ENCODE peak calls at places on chromosomes 7 and 10, in seven cellular contexts. N is transverse colon, J is uterus, M is astrocyte of the spinal cord, Y is AG09309, G is HCT116, K is RWPE1. F is an unnamed sample.

GRCh38 chr10:112071596-112072133 is 111.9 kb downstream of the GPAM start:
- DNase-seq in M (no peak), J (no peak), G (no peak), Y (no peak), K (peak), N (no peak), F (no peak)

GRCh38 chr10:103652599-103653281 is 159.2 kb downstream of the NEURL1 start:
- DNase-seq in K (no peak), Y (no peak), N (peak), G (no peak), J (no peak), M (no peak), F (no peak)

GRCh38 chr10:125159486-125159931 is 854 bp downstream of the CTBP2 start:
- DNase-seq in J (peak), K (no peak), M (no peak), N (no peak), Y (no peak), G (no peak), F (peak)

GRCh38 chr7:41161188-41161587 is 541.7 kb downstream of the INHBA start:
- DNase-seq in M (no peak), Y (no peak), K (no peak), G (no peak), N (no peak), J (no peak), F (no peak)

GRCh38 chr7:5479133-5479745 is 55.6 kb upstream of the TNRC18 start:
- DNase-seq in M (peak), Y (no peak), K (no peak), N (no peak), J (no peak), G (no peak), F (no peak)

GRCh38 chr7:140214075-140214684 is 37.4 kb upstream of the KDM7A start:
- DNase-seq in K (no peak), N (peak), J (peak), M (peak), G (no peak), Y (no peak), F (no peak)

GRCh38 chr7:97971990-97972943 is 17.7 kb downstream of the OCM2 start:
- DNase-seq in J (peak), G (peak), K (peak), Y (peak), M (peak), N (peak), F (peak)

GRCh38 chr10:33116293-33116697 is 158.3 kb upstream of the ITGB1 start:
- DNase-seq in G (peak), K (no peak), Y (no peak), J (no peak), M (peak), N (no peak), F (peak)

GRCh38 chr10:123147635-123148413 is at the start of gene HMX2:
- DNase-seq in K (no peak), Y (no peak), G (no peak), J (no peak), N (no peak), M (no peak), F (no peak)
- TF ChIP-seq CTCF in K (no peak), Y (no peak), G (no peak), J (no peak), N (no peak), M (no peak), F (no peak)

GRCh38 chr7:22586806-22587180 is 86.8 kb upstream of the STEAP1B start:
- DNase-seq in K (no peak), N (no peak), M (no peak), J (no peak), Y (no peak), G (no peak), F (no peak)
- TF ChIP-seq CTCF in K (no peak), N (no peak), M (peak), J (peak), Y (peak), G (peak), F (no peak)

DNA sequence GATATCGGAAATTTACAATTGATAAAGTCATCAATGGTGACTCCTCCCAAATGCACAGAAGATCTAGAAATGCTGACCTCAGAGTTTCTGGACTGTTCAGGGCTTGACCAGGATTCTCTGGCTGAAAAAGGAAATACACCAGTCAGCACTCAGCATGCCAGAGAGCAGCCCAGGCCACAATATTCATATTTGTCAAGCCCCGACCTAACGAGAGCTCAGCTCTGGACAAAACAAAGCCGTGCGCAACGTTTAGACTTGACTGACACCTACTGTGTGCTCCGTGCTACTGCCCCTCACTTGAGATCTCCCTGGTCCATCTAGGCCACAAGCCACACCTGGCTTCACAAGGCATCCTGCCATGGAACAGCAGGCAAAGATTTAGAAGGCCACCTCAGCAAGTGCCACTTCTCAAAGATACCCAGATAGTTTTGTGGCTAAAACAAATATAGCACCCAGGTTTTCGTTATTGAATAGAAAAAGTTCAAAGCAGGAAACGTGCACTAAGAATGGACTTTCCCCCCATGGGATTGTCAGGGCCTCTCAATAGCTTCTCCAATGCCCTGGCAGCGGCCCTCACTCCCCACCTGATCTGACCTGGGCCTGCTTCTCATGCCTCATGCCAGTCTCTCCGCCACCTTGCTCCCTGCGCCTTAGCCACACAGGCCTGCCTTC is 218.3 kb downstream of the FAM107B start:
- DNase-seq in M (no peak), Y (no peak), K (no peak), N (peak), G (no peak), J (no peak), F (no peak)
- TF ChIP-seq CTCF in M (peak), Y (no peak), K (no peak), N (no peak), G (peak), J (no peak), F (no peak)

GRCh38 chr7:30683839-30684238 is 1.6 kb upstream of the CRHR2 start:
- DNase-seq in G (no peak), K (no peak), Y (no peak), J (no peak), N (no peak), M (no peak), F (no peak)

GRCh38 chr7:30690011-30690410 is 7.8 kb upstream of the CRHR2 start:
- DNase-seq in Y (no peak), G (no peak), M (no peak), K (no peak), N (no peak), J (no peak), F (no peak)

GRCh38 chr7:30688718-30689221 is 6.5 kb upstream of the CRHR2 start:
- DNase-seq in M (no peak), K (no peak), J (no peak), N (peak), Y (no peak), G (no peak), F (no peak)

GRCh38 chr7:30684351-30684750 is 2.1 kb upstream of the CRHR2 start:
- DNase-seq in G (no peak), Y (no peak), J (no peak), N (no peak), M (no peak), K (no peak), F (no peak)

DNA sequence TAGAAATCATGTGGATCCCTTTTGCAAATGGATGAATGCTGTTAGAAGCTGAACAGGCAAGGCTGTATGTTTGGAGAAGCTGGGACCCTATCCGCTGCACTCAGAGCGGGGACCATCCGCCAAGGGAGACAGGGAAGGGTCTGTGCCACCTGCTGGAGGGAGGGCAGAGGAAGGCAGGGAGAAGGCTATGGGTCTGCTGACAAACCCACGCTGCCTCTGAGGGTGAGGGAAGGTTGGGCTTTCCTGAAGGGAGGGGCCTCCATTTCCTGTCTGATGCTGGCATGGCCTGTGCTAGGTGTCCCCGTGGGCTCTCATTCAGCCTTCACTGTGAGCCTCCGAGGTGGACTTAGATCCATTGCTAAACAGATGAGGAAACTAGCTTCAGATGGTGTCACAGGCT is 5.3 kb upstream of the CRHR2 start:
- DNase-seq in J (no peak), M (no peak), Y (no peak), K (no peak), N (no peak), G (no peak), F (peak)
- TF ChIP-seq CTCF in J (no peak), M (no peak), Y (no peak), K (no peak), N (no peak), G (no peak), F (no peak)

DNA sequence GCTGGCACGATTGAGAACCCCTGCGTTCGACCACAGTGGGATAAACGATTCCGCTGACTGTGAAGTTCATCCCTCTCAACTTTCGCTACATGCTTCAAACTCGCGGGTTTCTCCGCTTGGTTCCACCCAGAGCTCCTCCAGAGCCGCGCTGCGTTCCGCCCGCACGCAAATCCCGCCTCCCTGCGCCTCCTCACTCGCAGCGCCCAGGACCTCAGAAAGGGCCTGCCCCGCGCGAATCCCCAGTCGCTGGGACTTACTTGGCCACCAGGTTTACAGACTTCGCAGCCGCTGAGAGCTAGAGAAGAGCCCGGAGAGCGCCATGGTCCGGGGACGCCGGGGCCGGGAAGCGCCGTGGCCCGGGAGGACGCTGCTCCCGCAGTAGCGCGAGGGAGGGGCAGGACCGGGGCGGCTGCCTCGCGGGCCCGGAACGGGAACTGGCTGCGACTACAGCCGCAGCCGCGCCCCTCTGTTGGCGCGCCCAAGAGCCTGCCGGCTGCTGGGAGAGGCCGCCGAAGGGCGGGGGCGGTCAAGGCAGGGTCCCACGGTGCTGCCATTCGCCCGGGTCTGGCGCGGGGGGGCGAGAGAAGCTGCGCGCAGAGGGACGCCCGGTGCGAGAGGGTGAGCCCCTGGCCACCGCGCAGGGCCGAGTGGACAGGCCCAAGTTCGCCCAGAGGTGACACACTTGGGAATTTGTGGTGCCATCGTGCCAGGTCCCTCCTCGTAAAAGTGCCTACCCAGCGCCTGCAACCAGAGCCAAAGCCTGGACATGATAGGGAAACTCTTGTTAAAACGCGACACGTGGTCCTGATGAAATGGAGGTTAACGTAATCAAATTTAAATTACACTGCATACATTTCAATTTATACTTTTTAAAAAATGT is at the start of gene NOD1:
- DNase-seq in Y (no peak), N (peak), M (peak), J (peak), K (peak), G (peak), F (peak)
- TF ChIP-seq CTCF in Y (no peak), N (no peak), M (peak), J (peak), K (no peak), G (no peak), F (no peak)

DNA sequence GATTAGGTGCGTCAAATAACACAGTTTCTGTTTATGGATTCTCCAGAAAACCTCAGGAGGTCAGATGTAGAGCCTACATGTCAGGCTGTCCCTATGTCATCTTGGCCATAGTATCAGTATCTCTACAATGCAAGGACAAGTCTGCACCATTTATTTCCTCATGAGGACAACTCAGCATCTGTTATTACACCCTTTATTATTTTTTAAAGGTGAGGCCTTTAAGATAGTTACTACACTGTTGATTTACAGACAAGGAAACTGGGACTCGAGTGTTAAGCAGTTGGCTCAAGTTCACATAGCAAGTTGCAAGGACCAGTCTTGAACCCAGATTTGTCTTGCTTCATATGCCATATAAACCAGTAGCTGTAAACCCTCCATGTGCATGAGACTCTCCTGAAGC is 23.2 kb upstream of the PPA1 start:
- DNase-seq in K (no peak), G (no peak), N (no peak), J (no peak), M (no peak), Y (no peak), F (no peak)
- TF ChIP-seq CTCF in K (no peak), G (no peak), N (no peak), J (no peak), M (no peak), Y (no peak), F (no peak)

GRCh38 chr10:118621304-118621942 is 26.0 kb upstream of the PRLHR start:
- DNase-seq in K (no peak), G (no peak), N (no peak), Y (no peak), J (no peak), M (no peak), F (peak)

GRCh38 chr10:118610577-118610976 is 15.1 kb upstream of the PRLHR start:
- DNase-seq in Y (no peak), J (no peak), G (no peak), K (no peak), M (no peak), N (no peak), F (no peak)

GRCh38 chr10:118615888-118616287 is 20.4 kb upstream of the PRLHR start:
- DNase-seq in M (no peak), Y (no peak), G (peak), J (no peak), K (peak), N (no peak), F (no peak)
- TF ChIP-seq CTCF in M (no peak), Y (peak), G (peak), J (no peak), K (no peak), N (no peak), F (no peak)

F was measured in DND-41.